ENCODE peak calls at places on chromosomes 16 and 17, in seven cellular contexts. One of them, this sample, is unnamed.

GRCh38 chr17:56087199-56087598 is 66.1 kb upstream of the ANKFN1 start:
- DNase-seq in mesenchymal stem cell: no peak
- DNase-seq in HuH-7.5: no peak
- DNase-seq in NCI-H226: no peak
- DNase-seq in HFF-Myc: no peak
- DNase-seq in progenitor cell of endocrine pancreas: no peak
- DNase-seq in AG04450: no peak
- DNase-seq in this sample: no peak

GRCh38 chr16:51818342-51818944 is 667.4 kb upstream of the SALL1 start:
- DNase-seq in mesenchymal stem cell: peak; percentile 49
- DNase-seq in HuH-7.5: no peak
- DNase-seq in NCI-H226: no peak
- DNase-seq in HFF-Myc: peak; percentile 19
- DNase-seq in progenitor cell of endocrine pancreas: peak; percentile 51
- DNase-seq in AG04450: peak; percentile 44
- DNase-seq in this sample: no peak

GRCh38 chr16:80437707-80438106 is 103.1 kb upstream of the DYNLRB2 start:
- DNase-seq in mesenchymal stem cell: no peak
- DNase-seq in HuH-7.5: no peak
- DNase-seq in NCI-H226: no peak
- DNase-seq in HFF-Myc: no peak
- DNase-seq in progenitor cell of endocrine pancreas: no peak
- DNase-seq in AG04450: no peak
- DNase-seq in this sample: no peak

GRCh38 chr17:50872710-50873424 is 6.7 kb upstream of the TOB1 start:
- DNase-seq in mesenchymal stem cell: no peak
- DNase-seq in HuH-7.5: no peak
- DNase-seq in NCI-H226: no peak
- DNase-seq in HFF-Myc: peak; percentile 86
- DNase-seq in progenitor cell of endocrine pancreas: no peak
- DNase-seq in AG04450: no peak
- DNase-seq in this sample: peak; percentile 24

GRCh38 chr17:81131486-81132196 is 33.7 kb upstream of the PVALEF start:
- DNase-seq in mesenchymal stem cell: no peak
- DNase-seq in HuH-7.5: no peak
- DNase-seq in NCI-H226: no peak
- DNase-seq in HFF-Myc: no peak
- DNase-seq in progenitor cell of endocrine pancreas: no peak
- DNase-seq in AG04450: no peak
- DNase-seq in this sample: no peak

GRCh38 chr17:78557598-78558039 is 19.6 kb downstream of the DNAH17 start:
- DNase-seq in mesenchymal stem cell: peak; percentile 82
- DNase-seq in HuH-7.5: no peak
- DNase-seq in NCI-H226: peak; percentile 44
- DNase-seq in HFF-Myc: no peak
- DNase-seq in progenitor cell of endocrine pancreas: no peak
- DNase-seq in AG04450: no peak
- DNase-seq in this sample: no peak

GRCh38 chr17:859461-860195 is 77.5 kb downstream of the MRM3 start:
- DNase-seq in mesenchymal stem cell: peak; percentile 71
- DNase-seq in HuH-7.5: no peak
- DNase-seq in NCI-H226: no peak
- DNase-seq in HFF-Myc: no peak
- DNase-seq in progenitor cell of endocrine pancreas: no peak
- DNase-seq in AG04450: no peak
- DNase-seq in this sample: no peak

GRCh38 chr17:77332981-77333685 is 192.4 kb downstream of the SEC14L1 start:
- DNase-seq in mesenchymal stem cell: peak; percentile 67
- DNase-seq in HuH-7.5: no peak
- DNase-seq in NCI-H226: peak; percentile 57
- DNase-seq in HFF-Myc: peak; percentile 96
- DNase-seq in progenitor cell of endocrine pancreas: no peak
- DNase-seq in AG04450: no peak
- DNase-seq in this sample: peak; percentile 45

This sample was measured in mesenteric fat pad.